ENCODE peak calls at places on chromosomes 11 and 22, in eight cellular contexts. One of them, this sample, is unnamed.

GRCh38 chr22:26893034-26893710 is 235.8 kb downstream of the MIAT start:
- DNase-seq in endothelial cell of umbilical vein: no peak
- DNase-seq in neural progenitor cell: peak
- DNase-seq in GM12878: no peak
- DNase-seq in A673: peak
- DNase-seq in DND-41: no peak
- DNase-seq in PC-9: no peak
- DNase-seq in fibroblast of lung: no peak
- DNase-seq in this sample: peak

GRCh38 chr11:78227906-78228305 is 39.2 kb downstream of the USP35 start:
- DNase-seq in A673: no peak
- DNase-seq in fibroblast of lung: no peak
- DNase-seq in neural progenitor cell: no peak
- DNase-seq in PC-9: no peak
- DNase-seq in endothelial cell of umbilical vein: no peak
- DNase-seq in DND-41: no peak
- DNase-seq in GM12878: no peak
- DNase-seq in this sample: no peak

GRCh38 chr22:24542641-24543040 is 12.3 kb downstream of the GUCD1 start:
- DNase-seq in A673: no peak
- DNase-seq in fibroblast of lung: no peak
- DNase-seq in DND-41: no peak
- DNase-seq in GM12878: no peak
- DNase-seq in PC-9: no peak
- DNase-seq in neural progenitor cell: no peak
- DNase-seq in endothelial cell of umbilical vein: no peak
- DNase-seq in this sample: no peak

GRCh38 chr11:80388133-80388532 is 947.3 kb upstream of the TENM4 start:
- DNase-seq in endothelial cell of umbilical vein: no peak
- DNase-seq in PC-9: no peak
- DNase-seq in neural progenitor cell: peak
- DNase-seq in GM12878: no peak
- DNase-seq in DND-41: no peak
- DNase-seq in A673: peak
- DNase-seq in fibroblast of lung: no peak
- DNase-seq in this sample: peak

GRCh38 chr11:13717331-13717730 is 48.9 kb downstream of the FAR1 start:
- DNase-seq in PC-9: peak
- DNase-seq in DND-41: no peak
- DNase-seq in A673: no peak
- DNase-seq in neural progenitor cell: no peak
- DNase-seq in endothelial cell of umbilical vein: peak
- DNase-seq in GM12878: no peak
- DNase-seq in fibroblast of lung: peak
- DNase-seq in this sample: no peak

GRCh38 chr11:57358543-57358961 is 20.4 kb downstream of the P2RX3 start:
- DNase-seq in fibroblast of lung: no peak
- DNase-seq in DND-41: no peak
- DNase-seq in endothelial cell of umbilical vein: no peak
- DNase-seq in neural progenitor cell: no peak
- DNase-seq in A673: peak
- DNase-seq in GM12878: no peak
- DNase-seq in PC-9: no peak
- DNase-seq in this sample: no peak

GRCh38 chr11:78170874-78171549 is 17.4 kb downstream of the KCTD21 start:
- DNase-seq in endothelial cell of umbilical vein: no peak
- DNase-seq in GM12878: no peak
- DNase-seq in fibroblast of lung: no peak
- DNase-seq in DND-41: no peak
- DNase-seq in A673: no peak
- DNase-seq in PC-9: no peak
- DNase-seq in neural progenitor cell: no peak
- DNase-seq in this sample: no peak

GRCh38 chr11:128354476-128354875 is 232.9 kb downstream of the ETS1 start:
- DNase-seq in PC-9: no peak
- DNase-seq in fibroblast of lung: no peak
- DNase-seq in GM12878: no peak
- DNase-seq in A673: no peak
- DNase-seq in endothelial cell of umbilical vein: no peak
- DNase-seq in DND-41: no peak
- DNase-seq in neural progenitor cell: no peak
- DNase-seq in this sample: no peak

GRCh38 chr11:10922944-10923343 is 65.1 kb upstream of the ZBED5 start:
- DNase-seq in GM12878: no peak
- DNase-seq in PC-9: no peak
- DNase-seq in neural progenitor cell: no peak
- DNase-seq in endothelial cell of umbilical vein: no peak
- DNase-seq in DND-41: no peak
- DNase-seq in fibroblast of lung: no peak
- DNase-seq in A673: no peak
- DNase-seq in this sample: no peak

GRCh38 chr11:59778122-59778521 is 22.9 kb downstream of the STX3 start:
- DNase-seq in neural progenitor cell: no peak
- DNase-seq in fibroblast of lung: no peak
- DNase-seq in PC-9: no peak
- DNase-seq in A673: no peak
- DNase-seq in GM12878: no peak
- DNase-seq in endothelial cell of umbilical vein: no peak
- DNase-seq in DND-41: no peak
- DNase-seq in this sample: no peak

GRCh38 chr11:76667271-76667818 is 3.2 kb downstream of the LRRC32 start:
- DNase-seq in A673: no peak
- DNase-seq in fibroblast of lung: no peak
- DNase-seq in DND-41: no peak
- DNase-seq in endothelial cell of umbilical vein: no peak
- DNase-seq in neural progenitor cell: no peak
- DNase-seq in GM12878: no peak
- DNase-seq in PC-9: no peak
- DNase-seq in this sample: no peak

GRCh38 chr11:59767212-59767611 is 12.0 kb downstream of the STX3 start:
- DNase-seq in neural progenitor cell: no peak
- DNase-seq in PC-9: no peak
- DNase-seq in GM12878: no peak
- DNase-seq in fibroblast of lung: no peak
- DNase-seq in A673: no peak
- DNase-seq in endothelial cell of umbilical vein: no peak
- DNase-seq in DND-41: peak
- DNase-seq in this sample: no peak

GRCh38 chr22:35152316-35152715 is 86.4 kb downstream of the ISX start:
- DNase-seq in GM12878: no peak
- DNase-seq in endothelial cell of umbilical vein: no peak
- DNase-seq in neural progenitor cell: no peak
- DNase-seq in PC-9: no peak
- DNase-seq in DND-41: no peak
- DNase-seq in fibroblast of lung: no peak
- DNase-seq in A673: no peak
- DNase-seq in this sample: peak

GRCh38 chr11:106748059-106748458 is 270.2 kb downstream of the GUCY1A2 start:
- DNase-seq in endothelial cell of umbilical vein: no peak
- DNase-seq in DND-41: no peak
- DNase-seq in fibroblast of lung: no peak
- DNase-seq in A673: no peak
- DNase-seq in neural progenitor cell: no peak
- DNase-seq in PC-9: no peak
- DNase-seq in GM12878: no peak
- DNase-seq in this sample: no peak

GRCh38 chr22:25696763-25697710 is 45.0 kb upstream of the MYO18B start:
- DNase-seq in PC-9: no peak
- DNase-seq in neural progenitor cell: no peak
- DNase-seq in A673: no peak
- DNase-seq in fibroblast of lung: no peak
- DNase-seq in DND-41: no peak
- DNase-seq in endothelial cell of umbilical vein: no peak
- DNase-seq in GM12878: no peak
- DNase-seq in this sample: no peak

GRCh38 chr11:129249351-129249750 is 57.2 kb upstream of the ARHGAP32 start:
- DNase-seq in neural progenitor cell: no peak
- DNase-seq in GM12878: no peak
- DNase-seq in DND-41: no peak
- DNase-seq in A673: peak
- DNase-seq in PC-9: no peak
- DNase-seq in fibroblast of lung: peak
- DNase-seq in endothelial cell of umbilical vein: no peak
- DNase-seq in this sample: no peak

GRCh38 chr11:11143849-11144248 is 209.2 kb downstream of the CSNK2A3 start:
- DNase-seq in neural progenitor cell: no peak
- DNase-seq in DND-41: no peak
- DNase-seq in GM12878: no peak
- DNase-seq in PC-9: no peak
- DNase-seq in A673: no peak
- DNase-seq in fibroblast of lung: no peak
- DNase-seq in endothelial cell of umbilical vein: no peak
- DNase-seq in this sample: no peak

GRCh38 chr11:132838621-132839020 is 693.7 kb downstream of the OPCML start:
- DNase-seq in DND-41: no peak
- DNase-seq in endothelial cell of umbilical vein: no peak
- DNase-seq in PC-9: no peak
- DNase-seq in fibroblast of lung: peak
- DNase-seq in A673: peak
- DNase-seq in neural progenitor cell: no peak
- DNase-seq in GM12878: no peak
- DNase-seq in this sample: no peak

GRCh38 chr11:1817511-1817910 is 17.3 kb upstream of the SYT8 start:
- DNase-seq in PC-9: no peak
- DNase-seq in endothelial cell of umbilical vein: no peak
- DNase-seq in neural progenitor cell: no peak
- DNase-seq in A673: no peak
- DNase-seq in GM12878: no peak
- DNase-seq in fibroblast of lung: no peak
- DNase-seq in DND-41: no peak
- DNase-seq in this sample: no peak

GRCh38 chr22:44839061-44839460 is 86.7 kb downstream of the ARHGAP8 start:
- DNase-seq in neural progenitor cell: no peak
- DNase-seq in A673: peak
- DNase-seq in fibroblast of lung: no peak
- DNase-seq in GM12878: no peak
- DNase-seq in DND-41: no peak
- DNase-seq in PC-9: no peak
- DNase-seq in endothelial cell of umbilical vein: no peak
- DNase-seq in this sample: no peak
- TF ChIP-seq EZH2 in neural progenitor cell: no peak
- TF ChIP-seq EZH2 in A673: no peak
- TF ChIP-seq EZH2 in fibroblast of lung: no peak
- TF ChIP-seq EZH2 in GM12878: no peak
- TF ChIP-seq EZH2 in DND-41: no peak
- TF ChIP-seq EZH2 in PC-9: no peak
- TF ChIP-seq EZH2 in endothelial cell of umbilical vein: no peak
- TF ChIP-seq EZH2 in this sample: no peak

DNA sequence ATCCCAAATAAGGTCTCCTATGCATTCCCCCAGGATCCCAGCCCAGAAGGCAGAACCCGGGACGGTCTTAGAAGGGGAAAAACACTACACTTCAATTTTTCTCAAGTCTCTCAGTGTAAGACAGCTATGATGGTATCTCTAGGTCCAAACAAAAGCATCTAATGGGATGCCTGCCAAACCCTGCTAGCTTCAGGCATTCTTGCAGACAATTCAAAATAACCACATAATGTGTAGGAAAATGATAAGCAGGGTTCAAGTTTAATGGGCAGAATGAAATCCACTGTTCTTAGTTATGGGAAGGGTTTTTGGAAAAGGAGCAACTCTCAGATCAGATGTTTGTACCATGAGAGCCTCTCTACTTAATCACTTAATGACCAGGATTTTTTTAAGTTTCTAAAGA is 119.8 kb upstream of the ANO1 start:
- DNase-seq in PC-9: peak
- DNase-seq in fibroblast of lung: peak
- DNase-seq in DND-41: no peak
- DNase-seq in neural progenitor cell: no peak
- DNase-seq in endothelial cell of umbilical vein: no peak
- DNase-seq in GM12878: no peak
- DNase-seq in A673: peak
- DNase-seq in this sample: no peak
- TF ChIP-seq EZH2 in PC-9: no peak
- TF ChIP-seq EZH2 in fibroblast of lung: no peak
- TF ChIP-seq EZH2 in DND-41: no peak
- TF ChIP-seq EZH2 in neural progenitor cell: no peak
- TF ChIP-seq EZH2 in endothelial cell of umbilical vein: no peak
- TF ChIP-seq EZH2 in GM12878: no peak
- TF ChIP-seq EZH2 in A673: no peak
- TF ChIP-seq EZH2 in this sample: no peak

GRCh38 chr11:35617687-35618496 is at the start of gene FJX1:
- DNase-seq in neural progenitor cell: peak
- DNase-seq in DND-41: no peak
- DNase-seq in A673: peak
- DNase-seq in fibroblast of lung: peak
- DNase-seq in PC-9: peak
- DNase-seq in GM12878: no peak
- DNase-seq in endothelial cell of umbilical vein: peak
- DNase-seq in this sample: peak
- TF ChIP-seq EZH2 in neural progenitor cell: no peak
- TF ChIP-seq EZH2 in DND-41: no peak
- TF ChIP-seq EZH2 in A673: no peak
- TF ChIP-seq EZH2 in fibroblast of lung: no peak
- TF ChIP-seq EZH2 in PC-9: no peak
- TF ChIP-seq EZH2 in GM12878: no peak
- TF ChIP-seq EZH2 in endothelial cell of umbilical vein: no peak
- TF ChIP-seq EZH2 in this sample: no peak

GRCh38 chr22:50673231-50674126 is 856 bp downstream of the SHANK3 start:
- DNase-seq in PC-9: no peak
- DNase-seq in endothelial cell of umbilical vein: peak
- DNase-seq in DND-41: no peak
- DNase-seq in fibroblast of lung: no peak
- DNase-seq in GM12878: no peak
- DNase-seq in neural progenitor cell: peak
- DNase-seq in A673: peak
- DNase-seq in this sample: peak
- TF ChIP-seq EZH2 in PC-9: no peak
- TF ChIP-seq EZH2 in endothelial cell of umbilical vein: no peak
- TF ChIP-seq EZH2 in DND-41: peak
- TF ChIP-seq EZH2 in fibroblast of lung: peak
- TF ChIP-seq EZH2 in GM12878: no peak
- TF ChIP-seq EZH2 in neural progenitor cell: no peak
- TF ChIP-seq EZH2 in A673: no peak
- TF ChIP-seq EZH2 in this sample: peak

GRCh38 chr11:60923800-60924109 is 505 bp upstream of the TMEM132A start:
- DNase-seq in PC-9: no peak
- DNase-seq in endothelial cell of umbilical vein: no peak
- DNase-seq in DND-41: no peak
- DNase-seq in A673: no peak
- DNase-seq in GM12878: no peak
- DNase-seq in neural progenitor cell: no peak
- DNase-seq in fibroblast of lung: no peak
- DNase-seq in this sample: no peak

GRCh38 chr11:60924906-60925684 is 835 bp downstream of the TMEM132A start:
- DNase-seq in A673: no peak
- DNase-seq in DND-41: no peak
- DNase-seq in fibroblast of lung: no peak
- DNase-seq in endothelial cell of umbilical vein: no peak
- DNase-seq in PC-9: no peak
- DNase-seq in GM12878: no peak
- DNase-seq in neural progenitor cell: peak
- DNase-seq in this sample: peak

GRCh38 chr11:60922906-60923305 is 1.4 kb upstream of the TMEM132A start:
- DNase-seq in A673: no peak
- DNase-seq in fibroblast of lung: no peak
- DNase-seq in PC-9: no peak
- DNase-seq in DND-41: no peak
- DNase-seq in neural progenitor cell: no peak
- DNase-seq in endothelial cell of umbilical vein: no peak
- DNase-seq in GM12878: no peak
- DNase-seq in this sample: no peak

GRCh38 chr11:60923326-60923725 is 934 bp upstream of the TMEM132A start:
- DNase-seq in A673: no peak
- DNase-seq in fibroblast of lung: no peak
- DNase-seq in neural progenitor cell: no peak
- DNase-seq in PC-9: no peak
- DNase-seq in GM12878: no peak
- DNase-seq in DND-41: no peak
- DNase-seq in endothelial cell of umbilical vein: no peak
- DNase-seq in this sample: no peak

GRCh38 chr11:60924110-60924905 is at the start of gene TMEM132A:
- DNase-seq in neural progenitor cell: peak
- DNase-seq in A673: peak
- DNase-seq in GM12878: no peak
- DNase-seq in endothelial cell of umbilical vein: peak
- DNase-seq in DND-41: no peak
- DNase-seq in fibroblast of lung: peak
- DNase-seq in PC-9: peak
- DNase-seq in this sample: peak
- TF ChIP-seq EZH2 in neural progenitor cell: no peak
- TF ChIP-seq EZH2 in A673: no peak
- TF ChIP-seq EZH2 in GM12878: no peak
- TF ChIP-seq EZH2 in endothelial cell of umbilical vein: no peak
- TF ChIP-seq EZH2 in DND-41: no peak
- TF ChIP-seq EZH2 in fibroblast of lung: no peak
- TF ChIP-seq EZH2 in PC-9: no peak
- TF ChIP-seq EZH2 in this sample: no peak